ENCODE peak calls at places on chromosomes 3 and 15, in eight cellular contexts. One of them, this sample, is unnamed.

GRCh38 chr3:189937302-189938255 is 183.1 kb downstream of the P3H2 start:
- DNase-seq in NCI-H226: peak; percentile 99
- DNase-seq in activated T-cell treated with anti-CD3 and anti-CD28 coated beads, Interleukin-2, amount 50 U/mL, for 72 hours: no peak
- DNase-seq in RWPE2: peak; percentile 99
- DNase-seq in psoas muscle: no peak
- DNase-seq in effector memory CD8-positive, alpha-beta T cell: no peak
- DNase-seq in epithelial cell of esophagus: peak; percentile 100
- DNase-seq in RWPE1: peak; percentile 94
- DNase-seq in this sample: peak; percentile 87

GRCh38 chr15:91186892-91187644 is 87.0 kb downstream of the SV2B start:
- DNase-seq in effector memory CD8-positive, alpha-beta T cell: no peak
- DNase-seq in RWPE1: peak; percentile 44
- DNase-seq in NCI-H226: peak; percentile 34
- DNase-seq in activated T-cell treated with anti-CD3 and anti-CD28 coated beads, Interleukin-2, amount 50 U/mL, for 72 hours: no peak
- DNase-seq in psoas muscle: no peak
- DNase-seq in RWPE2: no peak
- DNase-seq in epithelial cell of esophagus: peak; percentile 63
- DNase-seq in this sample: no peak

GRCh38 chr3:183579967-183580720 is 24.6 kb upstream of the KLHL6 start:
- DNase-seq in RWPE2: no peak
- DNase-seq in activated T-cell treated with anti-CD3 and anti-CD28 coated beads, Interleukin-2, amount 50 U/mL, for 72 hours: no peak
- DNase-seq in NCI-H226: no peak
- DNase-seq in psoas muscle: no peak
- DNase-seq in effector memory CD8-positive, alpha-beta T cell: no peak
- DNase-seq in RWPE1: no peak
- DNase-seq in epithelial cell of esophagus: no peak
- DNase-seq in this sample: peak; percentile 57

GRCh38 chr3:113532698-113533533 is 561 bp downstream of the SIDT1 start:
- DNase-seq in effector memory CD8-positive, alpha-beta T cell: peak; percentile 46
- DNase-seq in RWPE2: no peak
- DNase-seq in activated T-cell treated with anti-CD3 and anti-CD28 coated beads, Interleukin-2, amount 50 U/mL, for 72 hours: peak; percentile 60
- DNase-seq in psoas muscle: peak; percentile 52
- DNase-seq in RWPE1: no peak
- DNase-seq in epithelial cell of esophagus: peak; percentile 9
- DNase-seq in NCI-H226: no peak
- DNase-seq in this sample: peak; percentile 35

GRCh38 chr3:31615071-31615875 is 82.5 kb downstream of the STT3B start:
- DNase-seq in NCI-H226: no peak
- DNase-seq in RWPE2: no peak
- DNase-seq in psoas muscle: no peak
- DNase-seq in effector memory CD8-positive, alpha-beta T cell: no peak
- DNase-seq in RWPE1: no peak
- DNase-seq in activated T-cell treated with anti-CD3 and anti-CD28 coated beads, Interleukin-2, amount 50 U/mL, for 72 hours: no peak
- DNase-seq in epithelial cell of esophagus: peak; percentile 28
- DNase-seq in this sample: no peak

GRCh38 chr15:99909914-99910313 is 176.7 kb upstream of the LYSMD4 start:
- DNase-seq in RWPE2: no peak
- DNase-seq in NCI-H226: no peak
- DNase-seq in activated T-cell treated with anti-CD3 and anti-CD28 coated beads, Interleukin-2, amount 50 U/mL, for 72 hours: no peak
- DNase-seq in epithelial cell of esophagus: no peak
- DNase-seq in RWPE1: no peak
- DNase-seq in effector memory CD8-positive, alpha-beta T cell: no peak
- DNase-seq in psoas muscle: no peak
- DNase-seq in this sample: no peak

GRCh38 chr3:178203650-178204049 is 332.6 kb upstream of the KCNMB2 start:
- DNase-seq in psoas muscle: no peak
- DNase-seq in RWPE2: no peak
- DNase-seq in NCI-H226: no peak
- DNase-seq in effector memory CD8-positive, alpha-beta T cell: no peak
- DNase-seq in epithelial cell of esophagus: no peak
- DNase-seq in RWPE1: no peak
- DNase-seq in activated T-cell treated with anti-CD3 and anti-CD28 coated beads, Interleukin-2, amount 50 U/mL, for 72 hours: no peak
- DNase-seq in this sample: no peak

GRCh38 chr15:73978896-73979295 is 13.2 kb downstream of the STOML1 start:
- DNase-seq in psoas muscle: no peak
- DNase-seq in NCI-H226: no peak
- DNase-seq in epithelial cell of esophagus: no peak
- DNase-seq in effector memory CD8-positive, alpha-beta T cell: no peak
- DNase-seq in RWPE1: no peak
- DNase-seq in activated T-cell treated with anti-CD3 and anti-CD28 coated beads, Interleukin-2, amount 50 U/mL, for 72 hours: no peak
- DNase-seq in RWPE2: no peak
- DNase-seq in this sample: no peak

GRCh38 chr3:113758389-113759029 is 11.7 kb downstream of the ATP6V1A start:
- DNase-seq in activated T-cell treated with anti-CD3 and anti-CD28 coated beads, Interleukin-2, amount 50 U/mL, for 72 hours: no peak
- DNase-seq in RWPE2: no peak
- DNase-seq in NCI-H226: peak; percentile 86
- DNase-seq in epithelial cell of esophagus: peak; percentile 46
- DNase-seq in RWPE1: no peak
- DNase-seq in effector memory CD8-positive, alpha-beta T cell: no peak
- DNase-seq in psoas muscle: no peak
- DNase-seq in this sample: peak; percentile 21

GRCh38 chr15:40190591-40190990 is 29.7 kb downstream of the BUB1B start:
- DNase-seq in RWPE1: peak; percentile 53
- DNase-seq in NCI-H226: peak; percentile 36
- DNase-seq in psoas muscle: no peak
- DNase-seq in activated T-cell treated with anti-CD3 and anti-CD28 coated beads, Interleukin-2, amount 50 U/mL, for 72 hours: no peak
- DNase-seq in epithelial cell of esophagus: peak; percentile 81
- DNase-seq in effector memory CD8-positive, alpha-beta T cell: no peak
- DNase-seq in RWPE2: no peak
- DNase-seq in this sample: peak; percentile 42

GRCh38 chr3:175255698-175256097 is 396.6 kb downstream of the NAALADL2 start:
- DNase-seq in RWPE1: peak; percentile 30
- DNase-seq in RWPE2: no peak
- DNase-seq in psoas muscle: no peak
- DNase-seq in activated T-cell treated with anti-CD3 and anti-CD28 coated beads, Interleukin-2, amount 50 U/mL, for 72 hours: no peak
- DNase-seq in effector memory CD8-positive, alpha-beta T cell: no peak
- DNase-seq in epithelial cell of esophagus: peak; percentile 93
- DNase-seq in NCI-H226: no peak
- DNase-seq in this sample: peak; percentile 16

GRCh38 chr15:71547066-71547465 is 263.3 kb upstream of the NR2E3 start:
- DNase-seq in epithelial cell of esophagus: no peak
- DNase-seq in NCI-H226: no peak
- DNase-seq in RWPE2: no peak
- DNase-seq in activated T-cell treated with anti-CD3 and anti-CD28 coated beads, Interleukin-2, amount 50 U/mL, for 72 hours: no peak
- DNase-seq in psoas muscle: no peak
- DNase-seq in RWPE1: no peak
- DNase-seq in effector memory CD8-positive, alpha-beta T cell: no peak
- DNase-seq in this sample: peak; percentile 31

GRCh38 chr3:51708216-51708845 is 1.5 kb downstream of the GRM2 start:
- DNase-seq in RWPE2: peak; percentile 8
- DNase-seq in effector memory CD8-positive, alpha-beta T cell: no peak
- DNase-seq in NCI-H226: no peak
- DNase-seq in activated T-cell treated with anti-CD3 and anti-CD28 coated beads, Interleukin-2, amount 50 U/mL, for 72 hours: no peak
- DNase-seq in RWPE1: no peak
- DNase-seq in epithelial cell of esophagus: no peak
- DNase-seq in psoas muscle: no peak
- DNase-seq in this sample: no peak

GRCh38 chr3:23706116-23706515 is 99.6 kb upstream of the UBE2E1 start:
- DNase-seq in NCI-H226: no peak
- DNase-seq in effector memory CD8-positive, alpha-beta T cell: no peak
- DNase-seq in activated T-cell treated with anti-CD3 and anti-CD28 coated beads, Interleukin-2, amount 50 U/mL, for 72 hours: no peak
- DNase-seq in RWPE1: no peak
- DNase-seq in psoas muscle: no peak
- DNase-seq in RWPE2: no peak
- DNase-seq in epithelial cell of esophagus: peak; percentile 33
- DNase-seq in this sample: no peak

This sample was measured in GM03348.